ENCODE peak calls at places on chromosomes 5 and 9, in ten cellular contexts. Y is lower leg skin, H is neural progenitor cell, P is dorsolateral prefrontal cortex, A is heart right ventricle, O is ovary, T is cardiac fibroblast, N is AG10803, B is psoas muscle, S is fibroblast of lung. Z is an unnamed sample.

GRCh38 chr5:126575644-126576043 is 19.4 kb downstream of the ALDH7A1 start:
- DNase-seq in H (no peak), S (no peak), Y (no peak), O (no peak), B (no peak), N (no peak), P (no peak), A (no peak), T (no peak), Z (no peak)

GRCh38 chr5:159581502-159582249 is 251.4 kb upstream of the IL12B start:
- DNase-seq in B (no peak), T (peak), Y (peak), A (no peak), H (no peak), P (no peak), O (no peak), S (peak), N (peak), Z (no peak)

GRCh38 chr5:83553000-83553486 is 81.5 kb downstream of the VCAN start:
- DNase-seq in Y (peak), B (peak), P (no peak), A (peak), H (no peak), T (peak), O (no peak), S (peak), N (peak), Z (no peak)

GRCh38 chr9:4117835-4118610 is 181.8 kb downstream of the GLIS3 start:
- DNase-seq in P (no peak), H (no peak), N (no peak), Y (no peak), O (peak), S (no peak), B (no peak), T (no peak), A (peak), Z (peak)

GRCh38 chr9:9117866-9118265 is 1318.3 kb upstream of the DMAC1 start:
- DNase-seq in N (no peak), T (no peak), A (no peak), Y (no peak), P (no peak), B (no peak), S (no peak), O (no peak), H (no peak), Z (no peak)

GRCh38 chr9:131899248-131899882 is 159.5 kb upstream of the RAPGEF1 start:
- DNase-seq in Y (no peak), P (no peak), A (no peak), O (no peak), H (no peak), B (no peak), N (no peak), T (no peak), S (no peak), Z (no peak)

GRCh38 chr9:6576930-6577329 is 68.6 kb downstream of the GLDC start:
- DNase-seq in B (no peak), T (no peak), A (no peak), O (no peak), N (no peak), S (no peak), P (peak), H (no peak), Y (no peak), Z (no peak)

GRCh38 chr5:174532453-174533126 is 191.8 kb upstream of the MSX2 start:
- DNase-seq in S (peak), P (peak), Y (peak), A (peak), O (peak), H (peak), T (peak), B (peak), N (peak), Z (no peak)

GRCh38 chr5:94969174-94969573 is 315.7 kb downstream of the MCTP1 start:
- DNase-seq in A (no peak), T (peak), Y (no peak), S (peak), B (no peak), N (peak), H (peak), P (no peak), O (no peak), Z (no peak)

GRCh38 chr5:68562308-68562707 is 346.8 kb downstream of the PIK3R1 start:
- DNase-seq in A (no peak), S (peak), P (peak), B (no peak), O (peak), N (no peak), H (peak), Y (no peak), T (peak), Z (no peak)

GRCh38 chr9:81522721-81523551 is 166.4 kb downstream of the TLE1 start:
- DNase-seq in P (no peak), S (peak), O (no peak), B (no peak), H (peak), T (peak), A (no peak), N (peak), Y (no peak), Z (peak)

GRCh38 chr9:37972346-37972745 is 68.4 kb upstream of the SLC25A51 start:
- DNase-seq in P (no peak), S (peak), A (no peak), N (no peak), B (no peak), T (peak), O (no peak), Y (no peak), H (peak), Z (no peak)

GRCh38 chr5:13739462-13739861 is 205.0 kb downstream of the DNAH5 start:
- DNase-seq in O (no peak), S (peak), B (no peak), Y (no peak), A (no peak), N (no peak), P (no peak), H (no peak), T (no peak), Z (no peak)

GRCh38 chr9:116683535-116683934 is 3.6 kb upstream of the TRIM32 start:
- DNase-seq in O (no peak), Y (no peak), S (no peak), N (no peak), H (no peak), P (no peak), A (no peak), B (no peak), T (no peak), Z (no peak)

GRCh38 chr9:120735415-120736126 is 21.3 kb upstream of the MEGF9 start:
- DNase-seq in S (no peak), B (peak), A (no peak), O (no peak), P (no peak), H (no peak), Y (no peak), N (peak), T (peak), Z (no peak)

GRCh38 chr9:129102791-129103594 is 7.6 kb downstream of the CRAT start:
- DNase-seq in S (peak), Y (peak), A (no peak), B (peak), P (peak), O (peak), T (peak), H (peak), N (peak), Z (peak)

GRCh38 chr9:61666849-61667371 is 477.1 kb downstream of the SPATA31A7 start:
- DNase-seq in B (no peak), N (no peak), S (no peak), H (no peak), A (no peak), Y (no peak), O (no peak), T (no peak), P (no peak), Z (no peak)

GRCh38 chr9:87662808-87663528 is 63.0 kb upstream of the CTSL start:
- DNase-seq in B (peak), Y (peak), T (peak), S (peak), N (peak), H (peak), A (peak), P (peak), O (peak), Z (peak)

GRCh38 chr9:120890415-120891254 is 13.6 kb upstream of the PHF19 start:
- DNase-seq in O (no peak), T (peak), N (no peak), H (no peak), P (no peak), Y (no peak), B (no peak), A (no peak), S (no peak), Z (no peak)

GRCh38 chr5:95631991-95632675 is 12.2 kb downstream of the GPR150 start:
- DNase-seq in T (peak), B (no peak), Y (no peak), O (no peak), P (no peak), S (peak), H (no peak), A (no peak), N (peak), Z (peak)

GRCh38 chr5:6370580-6370979 is 7.8 kb downstream of the MED10 start:
- DNase-seq in O (no peak), T (no peak), N (no peak), Y (no peak), B (no peak), A (no peak), P (peak), H (no peak), S (no peak), Z (no peak)

GRCh38 chr9:133151041-133151440 is 12.7 kb downstream of the GBGT1 start:
- DNase-seq in P (no peak), S (no peak), Y (no peak), N (no peak), B (no peak), T (no peak), O (no peak), H (no peak), A (no peak), Z (no peak)

GRCh38 chr5:180860273-180860886 is 696 bp downstream of the ZFP62 start:
- DNase-seq in T (no peak), A (peak), N (peak), S (no peak), P (no peak), Y (peak), H (peak), B (no peak), O (peak), Z (peak)

GRCh38 chr9:79701651-79702050 is 129.9 kb downstream of the TLE4 start:
- DNase-seq in B (no peak), N (peak), Y (peak), S (peak), P (no peak), O (no peak), A (no peak), T (no peak), H (no peak), Z (no peak)

GRCh38 chr9:99269429-99269828 is 47.3 kb downstream of the SEC61B start:
- DNase-seq in B (no peak), S (peak), Y (no peak), N (peak), H (no peak), A (no peak), T (peak), O (no peak), P (no peak), Z (no peak)

GRCh38 chr5:81898403-81898802 is 73.4 kb upstream of the ATG10 start:
- DNase-seq in P (no peak), A (no peak), T (no peak), O (no peak), H (no peak), B (no peak), S (no peak), Y (no peak), N (no peak), Z (no peak)

GRCh38 chr5:81893961-81894360 is 77.9 kb upstream of the ATG10 start:
- DNase-seq in H (no peak), Y (no peak), N (no peak), T (no peak), S (no peak), P (no peak), A (no peak), B (no peak), O (no peak), Z (no peak)

GRCh38 chr5:81896764-81897163 is 75.1 kb upstream of the ATG10 start:
- DNase-seq in N (no peak), T (no peak), A (no peak), H (no peak), Y (no peak), B (no peak), O (no peak), P (no peak), S (no peak), Z (no peak)

GRCh38 chr5:81899123-81899522 is 72.7 kb upstream of the ATG10 start:
- DNase-seq in Y (no peak), A (no peak), P (no peak), N (no peak), B (no peak), T (no peak), O (no peak), H (no peak), S (no peak), Z (no peak)

DNA sequence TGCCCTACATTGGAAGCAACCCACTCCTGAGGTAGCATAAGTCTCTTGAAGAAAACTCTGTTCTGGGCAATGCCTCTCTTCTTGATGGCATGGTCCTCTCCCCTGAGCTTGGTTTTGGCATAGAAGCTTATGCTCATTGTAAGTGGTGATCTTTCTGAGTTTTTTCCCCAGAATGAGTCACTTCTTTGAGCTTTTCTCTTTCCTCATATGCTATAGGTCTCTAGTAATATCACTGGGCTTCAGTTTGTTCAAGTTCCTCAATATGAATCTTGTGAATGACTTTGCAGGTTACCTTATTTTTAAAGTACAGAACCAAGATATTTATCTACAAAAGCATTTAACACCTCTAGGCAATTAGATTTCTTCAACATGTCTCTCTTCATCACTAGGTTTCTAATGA is 76.5 kb upstream of the ATG10 start:
- DNase-seq in N (no peak), T (no peak), B (no peak), O (no peak), A (no peak), P (no peak), Y (no peak), S (no peak), H (no peak), Z (no peak)
- TF ChIP-seq CTCF in N (no peak), T (no peak), B (no peak), O (no peak), A (no peak), P (no peak), Y (no peak), S (no peak), H (no peak), Z (no peak)

DNA sequence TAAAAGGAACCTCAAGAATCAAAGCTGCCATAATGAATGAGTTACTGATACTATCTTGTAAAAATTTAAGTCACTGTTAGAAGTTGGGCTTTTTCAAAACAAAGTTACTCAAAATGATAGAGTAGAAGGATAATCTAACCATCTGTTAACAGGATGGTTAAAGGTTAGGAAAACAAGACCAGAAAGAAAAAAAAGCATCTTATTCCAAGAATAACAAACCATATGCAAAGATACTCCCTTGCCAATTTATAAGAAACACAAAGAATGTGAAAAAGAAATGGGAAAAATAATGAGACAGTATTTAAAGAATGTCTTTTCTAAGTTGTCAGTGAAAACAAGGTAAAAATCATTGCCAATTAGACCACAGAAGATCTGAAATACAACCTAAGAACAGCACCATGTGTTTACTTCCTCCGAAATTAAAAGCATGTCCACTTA is 51.2 kb downstream of the STRBP start:
- DNase-seq in P (no peak), H (no peak), S (peak), A (no peak), Y (no peak), B (no peak), N (peak), O (no peak), T (peak), Z (no peak)
- TF ChIP-seq CTCF in P (no peak), H (no peak), S (no peak), A (no peak), Y (no peak), B (no peak), N (no peak), O (no peak), T (no peak), Z (no peak)

DNA sequence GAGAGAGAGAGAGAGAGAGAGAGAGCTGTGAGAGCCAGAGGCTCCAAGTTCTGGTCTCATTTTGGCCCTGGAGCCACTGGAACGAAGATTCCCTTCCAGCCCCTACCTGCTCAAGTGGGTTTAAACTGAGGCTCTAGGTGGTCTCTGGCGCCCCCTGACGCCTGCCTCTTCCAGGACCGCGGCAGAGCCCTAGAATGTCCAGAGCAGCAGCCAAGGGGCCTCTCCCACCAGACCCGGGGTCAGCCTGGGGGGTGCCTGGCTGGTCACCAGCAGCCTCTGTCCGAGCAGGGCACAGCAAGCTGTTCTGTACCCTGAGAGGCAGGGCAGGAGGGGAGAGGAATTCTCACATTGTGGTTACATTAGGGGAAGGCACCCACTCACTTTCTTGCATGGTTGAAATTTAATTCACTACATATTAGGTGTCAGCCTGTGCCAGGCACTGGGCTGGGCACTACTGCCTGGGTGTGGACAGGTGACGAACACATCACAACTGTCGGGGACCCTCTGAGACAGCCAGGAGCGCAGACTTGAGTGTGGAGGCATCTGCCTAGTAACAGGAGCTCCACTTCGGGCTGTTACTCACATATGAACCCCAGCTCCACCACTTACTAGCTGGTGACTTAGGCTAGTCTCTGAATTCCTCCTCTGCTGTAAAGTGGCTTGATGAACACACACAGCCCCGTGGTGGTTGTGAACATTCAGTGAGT is 44.5 kb downstream of the AMBP start:
- DNase-seq in H (peak), N (no peak), S (peak), P (no peak), A (peak), B (peak), Y (peak), O (peak), T (peak), Z (peak)
- TF ChIP-seq CTCF in H (peak), N (peak), S (peak), P (peak), A (peak), B (peak), Y (no peak), O (no peak), T (peak), Z (peak)

DNA sequence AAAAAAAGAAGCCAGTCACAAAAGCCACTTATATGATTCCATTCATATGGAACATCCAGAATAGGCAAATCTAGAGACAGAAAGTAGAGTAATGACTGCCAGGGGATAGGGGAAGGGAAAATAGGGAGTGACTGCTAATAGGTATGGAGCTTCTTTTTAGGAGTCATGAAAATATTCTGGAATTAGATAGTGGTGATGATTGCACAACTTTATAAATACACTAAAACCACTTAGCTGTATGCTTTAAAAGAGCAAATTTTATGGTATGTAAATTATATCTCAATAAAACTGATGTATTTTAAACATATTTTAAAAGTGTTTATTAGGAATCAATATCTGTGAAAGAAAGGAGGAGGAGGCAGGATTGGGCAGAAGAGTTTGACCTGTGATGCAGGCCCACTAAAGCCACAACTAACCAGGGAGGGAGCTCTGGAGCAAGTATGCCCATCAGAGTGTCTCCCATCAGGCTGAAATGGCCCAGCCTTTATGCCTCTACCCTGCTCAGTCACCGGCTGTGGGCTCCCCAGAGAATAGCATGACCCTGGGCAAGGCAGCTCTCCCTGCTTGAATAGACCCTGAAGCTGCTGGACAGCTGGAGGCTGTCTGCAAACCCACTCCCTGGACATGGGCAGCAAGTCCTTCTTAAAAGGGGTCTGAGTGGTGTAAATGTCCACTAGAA is 96.0 kb upstream of the SLC44A1 start:
- DNase-seq in Y (no peak), S (no peak), B (no peak), A (no peak), N (no peak), H (peak), T (no peak), O (no peak), P (no peak), Z (no peak)
- TF ChIP-seq CTCF in Y (no peak), S (no peak), B (no peak), A (no peak), N (peak), H (peak), T (peak), O (no peak), P (no peak), Z (no peak)

DNA sequence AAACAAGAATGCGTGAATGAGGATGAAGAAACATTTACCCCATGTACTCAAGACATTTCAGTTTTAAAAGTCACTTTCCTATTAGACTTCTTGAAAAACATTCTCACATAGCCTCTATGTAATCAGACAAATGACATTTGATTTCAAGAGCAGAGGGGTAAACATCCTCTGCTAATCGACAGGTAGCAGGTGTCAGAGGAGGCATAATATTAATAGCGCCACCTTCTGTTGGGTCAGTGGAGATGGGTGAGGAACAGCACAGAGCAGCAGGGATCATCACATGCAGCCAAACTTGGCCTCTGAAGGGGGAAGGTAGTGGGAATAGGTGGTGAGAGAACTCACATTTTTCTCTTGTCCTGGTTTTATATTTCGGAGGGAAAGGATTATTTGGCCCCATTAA is 3.3 kb upstream of the LSM11 start:
- DNase-seq in P (no peak), N (no peak), T (no peak), B (no peak), A (no peak), O (no peak), H (peak), Y (no peak), S (peak), Z (peak)
- TF ChIP-seq CTCF in P (no peak), N (peak), T (peak), B (peak), A (peak), O (no peak), H (peak), Y (no peak), S (peak), Z (peak)